ENCODE peak calls at places on chromosomes 4 and X, in eight cellular contexts. I is iPS DF 6.9; Z is CD8-positive, alpha-beta T cell; U is A673; J is right lobe of liver; G is stomach; O is uterus; F is neuronal stem cell. M is an unnamed sample.

GRCh38 chr4:105092768-105093167 is 53.9 kb upstream of the TET2 start:
- DNase-seq in I (no peak), Z (no peak), U (peak; percentile 48), J (no peak), G (no peak), O (no peak), F (no peak), M (no peak)

GRCh38 chrX:16633754-16634153 is 16.2 kb upstream of the S100G start:
- DNase-seq in I (no peak), Z (no peak), U (peak; percentile 72), J (no peak), G (no peak), O (no peak), F (no peak), M (no peak)

GRCh38 chr4:143355540-143356217 is 19.0 kb downstream of the GAB1 start:
- DNase-seq in I (no peak), Z (no peak), U (no peak), J (no peak), G (no peak), O (no peak), F (no peak), M (no peak)

GRCh38 chr4:76563804-76564468 is 128.9 kb downstream of the SHROOM3 start:
- DNase-seq in I (no peak), Z (no peak), U (no peak), J (no peak), G (no peak), O (no peak), F (no peak), M (no peak)

GRCh38 chr4:75741027-75741426 is 16.6 kb downstream of the USO1 start:
- DNase-seq in I (no peak), Z (no peak), U (no peak), J (no peak), G (no peak), O (no peak), F (no peak), M (no peak)

GRCh38 chr4:37605843-37606565 is 80.2 kb downstream of the RELL1 start:
- DNase-seq in I (no peak), Z (no peak), U (no peak), J (no peak), G (no peak), O (no peak), F (no peak), M (no peak)

GRCh38 chr4:182810103-182810605 is 107.0 kb downstream of the DCTD start:
- DNase-seq in I (no peak), Z (no peak), U (no peak), J (no peak), G (no peak), O (no peak), F (no peak), M (no peak)

GRCh38 chrX:24513416-24513815 is 48.3 kb downstream of the PDK3 start:
- DNase-seq in I (no peak), Z (no peak), U (no peak), J (no peak), G (no peak), O (no peak), F (no peak), M (no peak)

GRCh38 chrX:21978346-21978745 is 37.8 kb downstream of the SMS start:
- DNase-seq in I (no peak), Z (no peak), U (no peak), J (no peak), G (no peak), O (no peak), F (no peak), M (no peak)

GRCh38 chr4:112210777-112211176 is 20.8 kb upstream of the AP1AR start:
- DNase-seq in I (no peak), Z (no peak), U (no peak), J (no peak), G (no peak), O (no peak), F (no peak), M (no peak)

GRCh38 chr4:89685690-89686089 is 151.3 kb downstream of the SNCA start:
- DNase-seq in I (no peak), Z (no peak), U (no peak), J (no peak), G (no peak), O (no peak), F (no peak), M (no peak)

DNA sequence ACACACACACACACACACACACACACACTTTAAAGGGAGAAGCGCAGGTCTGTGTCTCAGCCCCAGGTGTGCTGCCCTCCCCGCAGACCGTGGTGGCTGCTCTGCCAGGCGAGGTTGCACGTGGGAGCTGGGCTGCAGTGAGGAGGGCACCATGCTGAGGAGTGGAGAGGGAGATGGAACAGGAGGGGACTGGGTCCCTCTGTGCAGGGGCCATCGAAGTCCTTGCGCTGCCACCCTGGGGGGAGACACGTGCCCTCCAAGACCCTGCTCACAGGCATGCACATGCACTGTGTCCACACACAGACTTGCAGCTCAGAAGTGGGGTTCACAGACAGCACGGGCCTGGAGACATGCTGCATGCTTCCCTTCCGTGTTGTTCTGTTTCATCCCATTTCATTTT is 65.5 kb upstream of the HGFAC start:
- DNase-seq in I (no peak), Z (no peak), U (no peak), J (no peak), G (no peak), O (no peak), F (no peak), M (no peak)
- H3K9me3 ChIP-seq in I (no peaks in the 10 kb centered on the region), Z (peaks cover 3% of the 10 kb centered on the region), U (peaks cover 28% of the 10 kb centered on the region), J (no peaks in the 10 kb centered on the region), G (peaks cover 10% of the 10 kb centered on the region), O (no peaks in the 10 kb centered on the region), F (peaks cover 54% of the 10 kb centered on the region), M (no peaks in the 10 kb centered on the region)

GRCh38 chrX:153423652-153424051 is 12.4 kb downstream of the ZFP92 start:
- DNase-seq in I (no peak), Z (no peak), U (no peak), J (peak; percentile 51), G (no peak), O (no peak), F (no peak), M (peak; percentile 57)
- H3K9me3 ChIP-seq in I (no peaks in the 10 kb centered on the region), Z (no peaks in the 10 kb centered on the region), U (peaks cover 5% of the 10 kb centered on the region), J (no peaks in the 10 kb centered on the region), G (peaks cover 12% of the 10 kb centered on the region), O (no peaks in the 10 kb centered on the region), F (no peaks in the 10 kb centered on the region), M (no peaks in the 10 kb centered on the region)

DNA sequence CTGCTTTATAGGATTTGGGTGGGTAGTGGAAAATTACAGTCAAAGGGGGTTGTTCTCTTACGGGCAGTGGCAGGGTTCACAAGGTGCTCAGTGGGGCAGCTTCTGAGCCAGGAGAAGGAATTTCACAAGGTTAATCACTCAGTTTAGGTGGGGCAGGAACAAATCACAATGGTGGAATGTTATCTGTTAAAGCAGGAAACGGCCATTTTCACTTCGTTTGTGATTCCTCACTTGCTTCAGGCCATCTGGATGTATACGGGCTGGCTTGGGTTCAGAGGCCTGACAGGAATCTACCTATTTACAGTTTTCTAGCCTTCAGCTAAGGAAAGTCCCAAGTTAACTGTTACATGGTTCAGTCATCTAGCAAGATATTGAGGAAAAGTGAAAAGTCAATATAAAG is 1003.5 kb downstream of the STPG2 start:
- DNase-seq in I (no peak), Z (no peak), U (no peak), J (no peak), G (no peak), O (no peak), F (no peak), M (no peak)
- H3K9me3 ChIP-seq in I (no peaks in the 10 kb centered on the region), Z (no peaks in the 10 kb centered on the region), U (no peaks in the 10 kb centered on the region), J (no peaks in the 10 kb centered on the region), G (no peaks in the 10 kb centered on the region), O (no peaks in the 10 kb centered on the region), F (peaks cover 6% of the 10 kb centered on the region), M (no peaks in the 10 kb centered on the region)

GRCh38 chr4:12932203-12932788 is 551.8 kb downstream of the RAB28 start:
- DNase-seq in I (no peak), Z (no peak), U (no peak), J (no peak), G (no peak), O (no peak), F (no peak), M (no peak)
- H3K9me3 ChIP-seq in I (no peaks in the 10 kb centered on the region), Z (no peaks in the 10 kb centered on the region), U (no peaks in the 10 kb centered on the region), J (no peaks in the 10 kb centered on the region), G (no peaks in the 10 kb centered on the region), O (no peaks in the 10 kb centered on the region), F (no peaks in the 10 kb centered on the region), M (no peaks in the 10 kb centered on the region)

GRCh38 chrX:77014655-77015377 is 432.4 kb upstream of the FGF16 start:
- DNase-seq in I (peak; percentile 18), Z (no peak), U (peak; percentile 25), J (no peak), G (no peak), O (no peak), F (peak; percentile 74), M (no peak)
- H3K9me3 ChIP-seq in I (no peaks in the 10 kb centered on the region), Z (no peaks in the 10 kb centered on the region), U (no peaks in the 10 kb centered on the region), J (no peaks in the 10 kb centered on the region), G (no peaks in the 10 kb centered on the region), O (no peaks in the 10 kb centered on the region), F (no peaks in the 10 kb centered on the region), M (no peaks in the 10 kb centered on the region)

GRCh38 chr4:44985938-44986337 is 259.6 kb upstream of the GNPDA2 start:
- DNase-seq in I (no peak), Z (no peak), U (no peak), J (no peak), G (no peak), O (no peak), F (no peak), M (no peak)

GRCh38 chr4:44984083-44984482 is 257.7 kb upstream of the GNPDA2 start:
- DNase-seq in I (no peak), Z (no peak), U (no peak), J (no peak), G (no peak), O (no peak), F (no peak), M (no peak)

GRCh38 chr4:44985152-44985551 is 258.8 kb upstream of the GNPDA2 start:
- DNase-seq in I (no peak), Z (no peak), U (no peak), J (no peak), G (no peak), O (no peak), F (no peak), M (no peak)

GRCh38 chr4:44988011-44988410 is 261.7 kb upstream of the GNPDA2 start:
- DNase-seq in I (no peak), Z (no peak), U (no peak), J (no peak), G (no peak), O (no peak), F (no peak), M (no peak)
- H3K9me3 ChIP-seq in I (no peaks in the 10 kb centered on the region), Z (no peaks in the 10 kb centered on the region), U (peaks cover 3% of the 10 kb centered on the region), J (no peaks in the 10 kb centered on the region), G (peaks cover 9% of the 10 kb centered on the region), O (no peaks in the 10 kb centered on the region), F (no peaks in the 10 kb centered on the region), M (no peaks in the 10 kb centered on the region)